ENCODE peak calls at places on chromosomes 4 and X, in eight cellular contexts. N is SW 1271; W is cardiac muscle cell; H is stimulated activated CD4-positive, alpha-beta T cell treated with anti-CD3 and anti-CD28 coated beads, Interleukin-1b, Interleukin-23, amount 100 ng/mL, for 4 hours; Q is anterior cingulate cortex; D is GM23248; J is iPS DF 6.9; M is cardiac fibroblast. L is an unnamed sample.

GRCh38 chr4:3290476-3290875 is 2.3 kb upstream of the RGS12 start:
- DNase-seq in W (no peak), N (no peak), D (no peak), Q (no peak), M (no peak), J (no peak), H (no peak), L (no peak)

GRCh38 chr4:20646287-20646686 is 54.0 kb upstream of the PACRGL start:
- DNase-seq in M (no peak), Q (no peak), W (no peak), N (no peak), D (no peak), H (no peak), J (no peak), L (no peak)

GRCh38 chr4:55637272-55637820 is 1.2 kb upstream of the NMU start:
- DNase-seq in M (no peak), J (no peak), Q (no peak), D (no peak), H (no peak), W (no peak), N (no peak), L (no peak)

GRCh38 chr4:157012781-157013180 is 41.2 kb upstream of the PDGFC start:
- DNase-seq in D (peak), J (no peak), H (no peak), N (peak), Q (no peak), W (no peak), M (peak), L (no peak)

GRCh38 chr4:89482248-89482647 is 174.6 kb upstream of the GPRIN3 start:
- DNase-seq in D (peak), M (peak), W (peak), J (no peak), Q (no peak), H (no peak), N (peak), L (no peak)

GRCh38 chr4:130563185-130563890 is 1467.4 kb downstream of the C4orf33 start:
- DNase-seq in H (no peak), D (peak), J (peak), Q (no peak), N (peak), M (peak), W (peak), L (peak)

GRCh38 chr4:158080354-158080753 is 92.5 kb downstream of the GASK1B start:
- DNase-seq in H (no peak), N (no peak), Q (no peak), J (no peak), D (no peak), M (no peak), W (no peak), L (no peak)

GRCh38 chr4:149715822-149716585 is 99.6 kb downstream of the IQCM start:
- DNase-seq in J (no peak), H (no peak), M (no peak), N (no peak), D (no peak), W (no peak), Q (no peak), L (peak)

GRCh38 chr4:184255917-184256642 is 38.4 kb upstream of the ENPP6 start:
- DNase-seq in D (no peak), Q (no peak), J (no peak), M (no peak), N (no peak), W (no peak), H (no peak), L (no peak)

GRCh38 chr4:98566491-98567008 is 91.9 kb downstream of the TSPAN5 start:
- DNase-seq in J (no peak), N (no peak), Q (peak), W (peak), H (no peak), D (peak), M (peak), L (no peak)

GRCh38 chr4:10577495-10577894 is 107.1 kb downstream of the CLNK start:
- DNase-seq in D (no peak), H (no peak), J (no peak), W (no peak), Q (no peak), N (no peak), M (no peak), L (no peak)

GRCh38 chr4:84531689-84532088 is 32.6 kb upstream of the NKX6-1 start:
- DNase-seq in H (no peak), W (no peak), D (no peak), J (no peak), Q (no peak), N (no peak), M (no peak), L (no peak)

GRCh38 chr4:38082424-38083374 is 122.5 kb downstream of the PTTG2 start:
- DNase-seq in N (no peak), M (peak), D (peak), H (no peak), J (no peak), Q (no peak), W (no peak), L (no peak)

GRCh38 chr4:71593306-71593705 is 190.6 kb downstream of the GC start:
- DNase-seq in J (peak), N (no peak), D (no peak), M (no peak), W (no peak), H (no peak), Q (no peak), L (no peak)

GRCh38 chrX:45497290-45497689 is 296.6 kb upstream of the DIPK2B start:
- DNase-seq in D (peak), M (peak), N (no peak), Q (no peak), W (no peak), H (no peak), J (no peak), L (no peak)

GRCh38 chrX:19805054-19805690 is 82.2 kb downstream of the SH3KBP1 start:
- DNase-seq in W (no peak), Q (no peak), D (peak), H (no peak), M (no peak), J (no peak), N (no peak), L (no peak)

GRCh38 chr4:138338840-138339239 is 96.7 kb upstream of the SLC7A11 start:
- DNase-seq in D (no peak), J (no peak), Q (no peak), N (no peak), H (no peak), W (no peak), M (no peak), L (no peak)

GRCh38 chr4:185730849-185731608 is 81.0 kb downstream of the SORBS2 start:
- DNase-seq in J (no peak), Q (no peak), D (peak), M (peak), N (no peak), H (no peak), W (no peak), L (no peak)

GRCh38 chrX:148024425-148025148 is 43.5 kb downstream of the FMR1NB start:
- DNase-seq in Q (no peak), N (no peak), J (no peak), W (no peak), H (no peak), D (no peak), M (no peak), L (no peak)

GRCh38 chrX:65537229-65537628 is 2.6 kb upstream of the LAS1L start:
- DNase-seq in D (no peak), H (no peak), N (no peak), W (no peak), Q (no peak), J (no peak), M (peak), L (no peak)

GRCh38 chrX:149837639-149838038 is 43.3 kb upstream of the MAGEA8 start:
- DNase-seq in W (no peak), M (no peak), H (no peak), Q (no peak), J (no peak), D (no peak), N (no peak), L (no peak)

GRCh38 chrX:119541188-119541587 is 24.0 kb downstream of the STEEP1 start:
- DNase-seq in W (no peak), D (peak), N (peak), M (peak), H (no peak), J (no peak), Q (no peak), L (no peak)

GRCh38 chr4:181147421-181147951 is 1095.7 kb upstream of the TENM3 start:
- DNase-seq in W (no peak), J (no peak), Q (no peak), D (no peak), M (no peak), N (no peak), H (no peak), L (no peak)

GRCh38 chrX:23783569-23784486 is 855 bp downstream of the SAT1 start:
- DNase-seq in D (peak), W (no peak), Q (no peak), J (no peak), N (no peak), M (peak), H (no peak), L (no peak)

GRCh38 chr4:1561286-1561990 is 122.7 kb downstream of the FAM53A start:
- DNase-seq in Q (no peak), D (no peak), J (no peak), H (no peak), M (no peak), N (no peak), W (no peak), L (no peak)

GRCh38 chrX:46959101-46959500 is 46.9 kb downstream of the JADE3 start:
- DNase-seq in M (no peak), D (no peak), H (no peak), J (no peak), Q (no peak), N (no peak), W (no peak), L (no peak)

GRCh38 chr4:46506876-46507275 is 116.9 kb upstream of the GABRA2 start:
- DNase-seq in M (peak), W (no peak), J (no peak), D (peak), N (no peak), H (no peak), Q (no peak), L (no peak)

GRCh38 chrX:134180566-134180965 is 56.4 kb upstream of the CCDC160 start:
- DNase-seq in W (no peak), J (no peak), H (no peak), M (no peak), N (no peak), D (no peak), Q (no peak), L (no peak)

GRCh38 chr4:28341784-28342183 is 1481.1 kb downstream of the STIM2 start:
- DNase-seq in N (no peak), H (no peak), D (no peak), Q (no peak), J (no peak), W (no peak), M (no peak), L (no peak)

GRCh38 chr4:69874507-69874906 is 14.6 kb upstream of the SULT1E1 start:
- DNase-seq in D (no peak), H (no peak), W (no peak), M (no peak), N (no peak), Q (no peak), J (no peak), L (no peak)

L was measured in posterior vena cava.